ENCODE peak calls at places on chromosomes 16 and 17, in four cellular contexts. E, T, N and J are unnamed samples.

GRCh38 chr17:17168401-17168800 is 37.7 kb downstream of the PLD6 start:
- DNase-seq in N (no peak), E (no peak), T (no peak), J (no peak)

GRCh38 chr17:68377771-68378201 is 79.5 kb downstream of the WIPI1 start:
- DNase-seq in N (no peak), E (no peak), T (no peak), J (no peak)

GRCh38 chr16:71293921-71294320 is 4.7 kb upstream of the CMTR2 start:
- DNase-seq in N (no peak), T (no peak), E (no peak), J (no peak)

GRCh38 chr16:14003119-14003570 is 68.0 kb upstream of the MRTFB start:
- DNase-seq in N (peak), T (no peak), E (peak), J (no peak)

GRCh38 chr16:49534901-49535300 is 161.3 kb downstream of the C16orf78 start:
- DNase-seq in E (no peak), T (no peak), N (no peak), J (no peak)

GRCh38 chr17:82031885-82032627 is 578 bp downstream of the RAC3 start:
- DNase-seq in E (peak), T (no peak), N (peak), J (no peak)

GRCh38 chr16:69563605-69564580 is 1.9 kb upstream of the NFAT5 start:
- DNase-seq in T (peak), N (peak), E (no peak), J (no peak)

GRCh38 chr16:14302399-14303181 is 231.5 kb downstream of the MRTFB start:
- DNase-seq in N (no peak), E (peak), T (no peak), J (no peak)

GRCh38 chr17:57004944-57005579 is 27.1 kb downstream of the SCPEP1 start:
- DNase-seq in N (no peak), T (peak), E (peak), J (no peak)

GRCh38 chr16:23535901-23536300 is 21.2 kb downstream of the EARS2 start:
- DNase-seq in N (no peak), T (no peak), E (no peak), J (no peak)

GRCh38 chr16:86876499-86876898 is 298.1 kb downstream of the FOXL1 start:
- DNase-seq in N (no peak), T (no peak), E (no peak), J (no peak)

GRCh38 chr17:30323262-30323894 is 10.5 kb downstream of the TMIGD1 start:
- DNase-seq in N (no peak), E (no peak), T (no peak), J (no peak)
- TF ChIP-seq JUND in N (no peak), E (no peak), T (no peak), J (no peak)

GRCh38 chr17:79072544-79072943 is 2.1 kb upstream of the ENGASE start:
- DNase-seq in E (no peak), T (no peak), N (no peak), J (no peak)

GRCh38 chr17:79073016-79073705 is 1.5 kb upstream of the ENGASE start:
- DNase-seq in N (no peak), T (no peak), E (no peak), J (no peak)

GRCh38 chr17:79075433-79075805 is 795 bp downstream of the ENGASE start:
- DNase-seq in N (no peak), T (no peak), E (peak), J (no peak)

GRCh38 chr17:79074650-79075432 is at the start of gene ENGASE:
- DNase-seq in N (peak), E (peak), T (peak), J (peak)

DNA sequence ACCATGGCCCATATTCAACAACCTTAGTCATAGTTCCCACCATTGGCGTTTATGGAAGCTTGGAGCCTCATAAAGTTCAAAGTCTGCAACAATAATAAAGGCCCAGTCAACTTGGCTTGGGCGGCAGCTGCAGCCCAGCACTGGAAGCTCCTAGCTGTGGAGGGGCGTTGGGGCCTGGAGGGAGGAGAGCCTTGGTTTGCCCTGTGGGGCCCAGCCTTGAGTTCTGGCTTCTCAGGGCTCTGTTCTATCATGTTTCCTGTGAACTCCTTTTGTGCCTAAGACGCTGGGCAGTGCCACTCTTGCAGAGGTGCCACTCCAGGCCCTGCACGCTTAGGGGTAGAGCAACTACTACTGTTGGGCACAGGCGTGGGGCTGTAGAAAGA is 927 bp upstream of the ENGASE start:
- DNase-seq in N (no peak), E (no peak), T (no peak), J (no peak)
- TF ChIP-seq EGR1 in N (no peak), E (no peak), T (no peak), J (no peak)

DNA sequence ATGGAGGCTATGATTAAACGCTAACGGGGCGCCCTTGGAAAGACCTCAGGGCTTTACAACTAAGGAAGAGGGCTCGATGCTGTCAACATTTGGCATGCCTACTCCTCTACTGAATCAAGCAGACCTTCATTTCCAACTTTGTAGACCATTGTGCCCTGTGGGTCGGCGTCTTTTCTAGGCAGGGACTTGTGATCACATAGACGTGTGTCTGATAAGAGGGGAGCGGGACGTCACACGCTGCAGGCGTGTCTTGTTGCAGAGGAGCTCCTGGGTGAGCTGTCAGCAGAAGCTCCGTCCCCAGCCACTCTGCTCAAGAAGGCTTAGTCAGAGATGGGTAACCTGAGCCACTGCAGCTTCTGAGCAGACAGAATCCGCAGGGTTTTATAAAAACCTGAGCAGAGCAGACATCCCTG is 2.8 kb downstream of the MAPK8IP3 start:
- DNase-seq in N (no peak), T (no peak), E (peak), J (no peak)
- TF ChIP-seq JUND in N (no peak), T (no peak), E (peak), J (no peak)

GRCh38 chr16:56353054-56353921 is 72.1 kb downstream of the AMFR start:
- DNase-seq in T (no peak), N (no peak), E (no peak), J (no peak)
- TF ChIP-seq EGR1 in T (no peak), N (no peak), E (no peak), J (no peak)

DNA sequence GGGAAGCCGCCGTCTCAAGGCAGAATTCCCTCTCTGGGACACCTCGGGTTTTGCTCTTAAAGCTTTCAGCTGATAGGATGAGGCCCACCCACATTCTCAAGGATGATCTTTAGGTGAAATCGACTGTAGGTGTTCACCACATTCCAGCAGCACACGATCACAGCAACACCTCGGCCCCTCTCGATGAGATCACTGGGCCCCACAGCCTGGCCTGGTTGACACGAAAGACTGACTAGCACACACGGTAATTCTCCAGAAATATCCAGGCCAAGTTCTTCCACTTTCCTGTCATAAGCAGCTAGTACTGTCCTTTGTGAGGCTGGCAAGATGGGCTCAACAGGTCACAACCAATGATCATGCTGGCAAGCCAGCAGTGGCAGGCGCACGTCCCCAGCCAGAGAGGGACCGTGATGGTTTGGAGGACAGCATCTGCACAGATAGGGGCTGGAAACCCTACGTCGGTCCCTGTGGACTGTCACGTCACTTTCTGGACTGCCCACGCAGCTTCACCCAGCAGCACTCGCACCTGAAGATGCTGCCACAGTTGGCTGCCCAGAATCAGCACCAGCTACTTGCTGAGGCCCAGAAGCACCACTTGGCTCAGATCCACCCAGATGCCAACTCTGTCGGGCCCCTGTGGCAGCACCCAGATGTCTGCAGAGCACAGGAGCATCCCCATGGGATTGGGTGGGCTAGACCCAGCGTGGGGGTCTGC is 17.4 kb downstream of the TMC6 start:
- DNase-seq in E (no peak), T (no peak), N (no peak), J (no peak)
- TF ChIP-seq JUND in E (no peak), T (no peak), N (no peak), J (no peak)

GRCh38 chr16:30458561-30459394 is 13.1 kb upstream of the SEPHS2 start:
- DNase-seq in E (no peak), N (no peak), T (peak), J (no peak)
- TF ChIP-seq EGR1 in E (no peak), N (no peak), T (no peak), J (no peak)